ENCODE peak calls at places on chromosome 1, in seven cellular contexts. Z, Q, G, I, W, R and A are unnamed samples.

GRCh38 chr1:19765623-19766022 is 34.1 kb downstream of the TMCO4 start:
- DNase-seq in Z (no peak), Q (peak; percentile 66), G (no peak), I (peak; percentile 63), W (peak; percentile 74), R (no peak), A (peak; percentile 93)

GRCh38 chr1:91557039-91557690 is 56.5 kb downstream of the CDC7 start:
- DNase-seq in Z (no peak), Q (no peak), G (no peak), I (no peak), W (no peak), R (no peak), A (peak; percentile 28)

GRCh38 chr1:152089014-152089674 is at the start of gene TCHHL1:
- DNase-seq in Z (no peak), Q (no peak), G (no peak), I (no peak), W (peak; percentile 25), R (no peak), A (no peak)

GRCh38 chr1:44811714-44812151 is 3.4 kb downstream of the BTBD19 start:
- DNase-seq in Z (no peak), Q (peak; percentile 74), G (peak; percentile 10), I (no peak), W (peak; percentile 61), R (peak; percentile 44), A (peak; percentile 84)

GRCh38 chr1:2240251-2241156 is 12.4 kb downstream of the SKI start:
- DNase-seq in Z (no peak), Q (no peak), G (peak; percentile 52), I (no peak), W (peak; percentile 38), R (peak; percentile 78), A (no peak)

GRCh38 chr1:53014791-53015507 is 47.1 kb upstream of the PODN start:
- DNase-seq in Z (peak; percentile 76), Q (peak; percentile 71), G (peak; percentile 78), I (peak; percentile 65), W (peak; percentile 76), R (peak; percentile 58), A (peak; percentile 92)

GRCh38 chr1:56589369-56589768 is 10.0 kb upstream of the PLPP3 start:
- DNase-seq in Z (no peak), Q (no peak), G (no peak), I (no peak), W (no peak), R (no peak), A (no peak)

GRCh38 chr1:154970631-154971340 is at the start of gene SHC1:
- DNase-seq in Z (no peak), Q (peak; percentile 87), G (peak; percentile 68), I (peak; percentile 95), W (peak; percentile 91), R (peak; percentile 81), A (peak; percentile 87)

GRCh38 chr1:3890389-3891328 is 9.4 kb downstream of the C1orf174 start:
- DNase-seq in Z (no peak), Q (no peak), G (no peak), I (no peak), W (no peak), R (no peak), A (no peak)

GRCh38 chr1:23430803-23431202 is 6.3 kb upstream of the TCEA3 start:
- DNase-seq in Z (no peak), Q (no peak), G (no peak), I (no peak), W (no peak), R (no peak), A (no peak)

GRCh38 chr1:172487550-172487949 is 43.7 kb upstream of the PIGC start:
- DNase-seq in Z (no peak), Q (no peak), G (no peak), I (no peak), W (no peak), R (no peak), A (no peak)

GRCh38 chr1:30550365-30551220 is 172.8 kb downstream of the MATN1 start:
- DNase-seq in Z (no peak), Q (no peak), G (no peak), I (no peak), W (no peak), R (peak; percentile 39), A (no peak)

GRCh38 chr1:2811526-2811905 is 10.0 kb upstream of the TTC34 start:
- DNase-seq in Z (no peak), Q (no peak), G (no peak), I (no peak), W (no peak), R (no peak), A (no peak)

GRCh38 chr1:204080163-204080903 is 7.4 kb downstream of the SOX13 start:
- DNase-seq in Z (no peak), Q (no peak), G (peak; percentile 92), I (peak; percentile 92), W (peak; percentile 94), R (peak; percentile 83), A (peak; percentile 61)

GRCh38 chr1:1298861-1299685 is 8.7 kb downstream of the ACAP3 start:
- DNase-seq in Z (no peak), Q (no peak), G (no peak), I (no peak), W (no peak), R (no peak), A (no peak)